ENCODE peak calls at places on chromosomes 2 and 18, in eight cellular contexts. N is upper lobe of left lung, S is lower lobe of right lung, B is HCT116, I is pancreas, H is adipocyte, E is IMR-90, T is psoas muscle. Z is an unnamed sample.
A peak's percentile ranks its signal among the peaks of the same experiment; 100 is the strongest.

GRCh38 chr2:19474128-19474527 is 115.7 kb upstream of the OSR1 start:
- DNase-seq in N (no peak), S (no peak), B (no peak), I (no peak), H (peak; percentile 13), E (peak; percentile 0), T (no peak), Z (no peak)

GRCh38 chr2:19733951-19734425 is 167.8 kb downstream of the TTC32 start:
- DNase-seq in N (no peak), S (no peak), B (no peak), I (no peak), H (peak; percentile 59), E (peak; percentile 87), T (no peak), Z (no peak)

GRCh38 chr18:13545514-13545913 is 180.8 kb downstream of the FAM210A start:
- DNase-seq in N (no peak), S (no peak), B (no peak), I (no peak), H (no peak), E (no peak), T (no peak), Z (no peak)

GRCh38 chr2:24075915-24076848 is at the start of gene SF3B6:
- DNase-seq in N (peak; percentile 100), S (peak; percentile 100), B (peak; percentile 99), I (peak; percentile 100), H (peak; percentile 98), E (peak; percentile 99), T (peak; percentile 97), Z (peak; percentile 99)

GRCh38 chr2:19331452-19331851 is 27.0 kb downstream of the OSR1 start:
- DNase-seq in N (no peak), S (no peak), B (no peak), I (no peak), H (no peak), E (no peak), T (no peak), Z (no peak)

GRCh38 chr2:156625360-156625995 is 189.3 kb downstream of the GPD2 start:
- DNase-seq in N (no peak), S (no peak), B (no peak), I (no peak), H (no peak), E (no peak), T (no peak), Z (no peak)

GRCh38 chr18:39862341-39862740 is 2092.7 kb upstream of the PIK3C3 start:
- DNase-seq in N (no peak), S (no peak), B (no peak), I (no peak), H (no peak), E (no peak), T (no peak), Z (no peak)

GRCh38 chr2:26541401-26542193 is 63.7 kb upstream of the OTOF start:
- DNase-seq in N (no peak), S (no peak), B (no peak), I (no peak), H (no peak), E (no peak), T (no peak), Z (no peak)

GRCh38 chr18:286515-287310 is 18.9 kb upstream of the THOC1 start:
- DNase-seq in N (no peak), S (no peak), B (no peak), I (no peak), H (peak; percentile 67), E (peak; percentile 42), T (no peak), Z (no peak)

GRCh38 chr2:48347712-48348111 is 182.2 kb upstream of the STON1 start:
- DNase-seq in N (no peak), S (no peak), B (no peak), I (no peak), H (peak; percentile 48), E (no peak), T (no peak), Z (no peak)

GRCh38 chr2:33110461-33110860 is 163.7 kb downstream of the LTBP1 start:
- DNase-seq in N (no peak), S (no peak), B (no peak), I (no peak), H (no peak), E (peak; percentile 82), T (no peak), Z (no peak)

GRCh38 chr18:54776282-54776977 is 51.8 kb upstream of the RAB27B start:
- DNase-seq in N (peak; percentile 38), S (no peak), B (peak; percentile 95), I (no peak), H (peak; percentile 97), E (peak; percentile 99), T (no peak), Z (no peak)

GRCh38 chr2:127128508-127128907 is 21.6 kb upstream of the BIN1 start:
- DNase-seq in N (peak; percentile 71), S (peak; percentile 78), B (peak; percentile 77), I (peak; percentile 76), H (no peak), E (no peak), T (no peak), Z (no peak)

GRCh38 chr2:95023222-95023597 is 2.3 kb upstream of the MAL start:
- DNase-seq in N (no peak), S (no peak), B (peak; percentile 6), I (no peak), H (no peak), E (no peak), T (no peak), Z (no peak)

GRCh38 chr2:140680862-140681261 is 1450.0 kb downstream of the LRP1B start:
- DNase-seq in N (no peak), S (no peak), B (no peak), I (no peak), H (no peak), E (no peak), T (no peak), Z (no peak)

GRCh38 chr2:175183674-175184073 is 2.2 kb upstream of the ATP5MC3 start:
- DNase-seq in N (no peak), S (no peak), B (no peak), I (no peak), H (no peak), E (no peak), T (no peak), Z (no peak)

GRCh38 chr2:61911510-61911909 is 6.0 kb downstream of the COMMD1 start:
- DNase-seq in N (no peak), S (no peak), B (no peak), I (no peak), H (no peak), E (peak; percentile 4), T (no peak), Z (no peak)

GRCh38 chr2:45820048-45820447 is 168.6 kb downstream of the PRKCE start:
- DNase-seq in N (peak; percentile 66), S (no peak), B (no peak), I (no peak), H (no peak), E (no peak), T (no peak), Z (no peak)
- H3K4me1 ChIP-seq in N (peaks cover 74% of the 10 kb centered on the region), S (peaks cover 66% of the 10 kb centered on the region), B (peaks cover 25% of the 10 kb centered on the region), I (peaks cover 49% of the 10 kb centered on the region), H (peaks cover 42% of the 10 kb centered on the region), E (peaks cover 17% of the 10 kb centered on the region), T (peaks cover 37% of the 10 kb centered on the region), Z (peaks cover 34% of the 10 kb centered on the region)

GRCh38 chr2:54969295-54969939 is 80.8 kb downstream of the RTN4 start:
- DNase-seq in N (no peak), S (no peak), B (no peak), I (no peak), H (no peak), E (no peak), T (no peak), Z (no peak)

GRCh38 chr2:54967269-54967668 is 83.0 kb downstream of the RTN4 start:
- DNase-seq in N (no peak), S (no peak), B (no peak), I (no peak), H (no peak), E (no peak), T (no peak), Z (no peak)

GRCh38 chr2:54967759-54968365 is 82.4 kb downstream of the RTN4 start:
- DNase-seq in N (no peak), S (no peak), B (no peak), I (no peak), H (no peak), E (no peak), T (no peak), Z (no peak)

GRCh38 chr2:54969940-54970338 is 80.3 kb downstream of the RTN4 start:
- DNase-seq in N (peak; percentile 59), S (no peak), B (no peak), I (no peak), H (no peak), E (no peak), T (no peak), Z (no peak)

GRCh38 chr2:54968561-54969218 is 81.6 kb downstream of the RTN4 start:
- DNase-seq in N (no peak), S (no peak), B (no peak), I (no peak), H (no peak), E (no peak), T (peak; percentile 41), Z (no peak)
- H3K36me3 ChIP-seq in N (peaks cover 6% of the 10 kb centered on the region), S (peaks cover 35% of the 10 kb centered on the region), B (peaks cover 27% of the 10 kb centered on the region), I (no peaks in the 10 kb centered on the region), H (peaks cover 61% of the 10 kb centered on the region), E (peaks cover 32% of the 10 kb centered on the region), T (peaks cover 23% of the 10 kb centered on the region), Z (no peaks in the 10 kb centered on the region)

DNA sequence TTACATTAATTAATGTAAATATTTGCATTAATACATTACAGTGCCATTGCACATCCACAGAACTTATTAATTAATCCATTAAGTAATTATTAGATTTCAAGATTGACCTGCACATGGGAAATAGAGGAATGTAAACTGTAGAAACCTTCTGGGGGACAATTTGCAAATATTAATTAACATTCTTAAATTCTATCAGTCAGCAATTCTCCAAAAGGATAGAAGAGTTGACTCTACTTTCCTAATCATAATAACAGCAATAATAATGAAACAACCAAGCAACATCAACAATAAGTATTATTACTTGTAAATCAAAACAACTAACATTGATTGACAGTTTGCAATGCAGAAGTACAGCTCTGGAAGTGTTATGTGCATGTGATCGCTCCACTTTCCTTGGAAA is 281.6 kb upstream of the CRIM1 start:
- DNase-seq in N (no peak), S (no peak), B (no peak), I (no peak), H (no peak), E (no peak), T (no peak), Z (no peak)
- H3K4me1 ChIP-seq in N (no peaks in the 10 kb centered on the region), S (no peaks in the 10 kb centered on the region), B (no peaks in the 10 kb centered on the region), I (no peaks in the 10 kb centered on the region), H (no peaks in the 10 kb centered on the region), E (no peaks in the 10 kb centered on the region), T (no peaks in the 10 kb centered on the region), Z (no peaks in the 10 kb centered on the region)

GRCh38 chr2:112660138-112660537 is 14.4 kb downstream of the SLC20A1 start:
- DNase-seq in N (no peak), S (no peak), B (no peak), I (no peak), H (no peak), E (no peak), T (no peak), Z (no peak)

GRCh38 chr2:112661656-112662305 is 16.0 kb downstream of the SLC20A1 start:
- DNase-seq in N (no peak), S (no peak), B (no peak), I (no peak), H (no peak), E (no peak), T (no peak), Z (no peak)

GRCh38 chr2:112658820-112659667 is 13.3 kb downstream of the SLC20A1 start:
- DNase-seq in N (no peak), S (no peak), B (no peak), I (no peak), H (no peak), E (no peak), T (no peak), Z (no peak)

GRCh38 chr2:112656679-112657078 is 10.9 kb downstream of the SLC20A1 start:
- DNase-seq in N (no peak), S (no peak), B (no peak), I (no peak), H (no peak), E (no peak), T (no peak), Z (no peak)

GRCh38 chr2:112658301-112658700 is 12.6 kb downstream of the SLC20A1 start:
- DNase-seq in N (no peak), S (no peak), B (no peak), I (no peak), H (no peak), E (no peak), T (no peak), Z (no peak)
- H3K36me3 ChIP-seq in N (peaks cover 20% of the 10 kb centered on the region), S (peaks cover 100% of the 10 kb centered on the region), B (peaks cover 82% of the 10 kb centered on the region), I (peaks cover 65% of the 10 kb centered on the region), H (peaks cover 92% of the 10 kb centered on the region), E (peaks cover 53% of the 10 kb centered on the region), T (peaks cover 98% of the 10 kb centered on the region), Z (peaks cover 99% of the 10 kb centered on the region)

Z was measured in esophagus squamous epithelium.